ENCODE peak calls at places on chromosomes 6 and 20, in ten cellular contexts. Y is activated CD4-positive, alpha-beta T cell treated with anti-CD3 and anti-CD28 coated beads, Interleukin-2, amount 50 U/mL, for 1 hour; X is anterior cingulate cortex; P is neural crest cell; D is IMR-90; L is SJSA1; I is aorta; F is activated CD8-positive, alpha-beta memory T cell treated with anti-CD3 and anti-CD28 coated beads for 24 hours; Q is breast epithelium; K is GM12865. W is an unnamed sample.

GRCh38 chr20:48352628-48353027 is 475.2 kb downstream of the PREX1 start:
- DNase-seq in Y (no peak), X (no peak), P (no peak), D (no peak), L (no peak), I (no peak), F (no peak), Q (no peak), K (no peak), W (no peak)

GRCh38 chr20:45867811-45868176 is 10.4 kb downstream of the ZSWIM3 start:
- DNase-seq in Y (no peak), X (no peak), P (no peak), D (peak; percentile 81), L (peak; percentile 23), I (no peak), F (no peak), Q (no peak), K (no peak), W (no peak)

GRCh38 chr20:8589956-8590355 is 457.9 kb downstream of the PLCB1 start:
- DNase-seq in Y (no peak), X (no peak), P (no peak), D (peak; percentile 63), L (peak; percentile 49), I (no peak), F (no peak), Q (no peak), K (no peak), W (no peak)

GRCh38 chr20:2470432-2471193 is at the start of gene SNRPB:
- DNase-seq in Y (peak; percentile 95), X (peak; percentile 97), P (peak; percentile 93), D (peak; percentile 99), L (peak; percentile 96), I (peak; percentile 98), F (peak; percentile 98), Q (peak; percentile 97), K (peak; percentile 99), W (peak; percentile 85)

GRCh38 chr6:90429713-90430112 is 133.1 kb upstream of the BACH2 start:
- DNase-seq in Y (no peak), X (no peak), P (no peak), D (no peak), L (no peak), I (no peak), F (no peak), Q (no peak), K (peak; percentile 14), W (no peak)

GRCh38 chr6:2734517-2735076 is 16.1 kb downstream of the MYLK4 start:
- DNase-seq in Y (no peak), X (no peak), P (no peak), D (peak; percentile 58), L (no peak), I (no peak), F (no peak), Q (no peak), K (no peak), W (no peak)

GRCh38 chr6:54267798-54268197 is 40.4 kb upstream of the TINAG start:
- DNase-seq in Y (no peak), X (no peak), P (no peak), D (peak; percentile 60), L (no peak), I (no peak), F (no peak), Q (no peak), K (peak; percentile 42), W (no peak)

GRCh38 chr6:121666809-121667208 is 231.4 kb downstream of the GJA1 start:
- DNase-seq in Y (no peak), X (no peak), P (no peak), D (peak; percentile 93), L (peak; percentile 76), I (no peak), F (no peak), Q (no peak), K (no peak), W (no peak)

GRCh38 chr6:101608724-101609123 is 215.2 kb downstream of the GRIK2 start:
- DNase-seq in Y (no peak), X (no peak), P (no peak), D (no peak), L (no peak), I (no peak), F (no peak), Q (no peak), K (no peak), W (no peak)

GRCh38 chr6:131923356-131923755 is 27.8 kb downstream of the CCN2 start:
- DNase-seq in Y (peak; percentile 5), X (no peak), P (peak; percentile 59), D (peak; percentile 57), L (peak; percentile 42), I (no peak), F (no peak), Q (peak; percentile 52), K (peak; percentile 74), W (no peak)

GRCh38 chr20:38764563-38765355 is 16.5 kb downstream of the ACTR5 start:
- DNase-seq in Y (no peak), X (peak; percentile 41), P (no peak), D (peak; percentile 93), L (peak; percentile 48), I (peak; percentile 70), F (peak; percentile 65), Q (no peak), K (no peak), W (no peak)

GRCh38 chr6:164151161-164151728 is 736.7 kb downstream of the QKI start:
- DNase-seq in Y (no peak), X (peak; percentile 67), P (peak; percentile 41), D (no peak), L (no peak), I (no peak), F (no peak), Q (no peak), K (no peak), W (no peak)

GRCh38 chr6:121780325-121781313 is 345.2 kb downstream of the GJA1 start:
- DNase-seq in Y (no peak), X (no peak), P (no peak), D (peak; percentile 92), L (no peak), I (peak; percentile 90), F (no peak), Q (peak; percentile 60), K (no peak), W (no peak)

GRCh38 chr6:18561006-18561750 is 174.0 kb downstream of the RNF144B start:
- DNase-seq in Y (no peak), X (no peak), P (no peak), D (no peak), L (no peak), I (no peak), F (no peak), Q (no peak), K (no peak), W (no peak)

GRCh38 chr6:89475634-89476033 is 42.7 kb downstream of the ANKRD6 start:
- DNase-seq in Y (no peak), X (no peak), P (no peak), D (no peak), L (no peak), I (no peak), F (no peak), Q (no peak), K (peak; percentile 26), W (peak; percentile 66)

GRCh38 chr6:5995705-5996686 is 10.7 kb downstream of the NRN1 start:
- DNase-seq in Y (no peak), X (no peak), P (peak; percentile 58), D (peak; percentile 19), L (peak; percentile 62), I (peak; percentile 72), F (no peak), Q (no peak), K (no peak), W (no peak)

GRCh38 chr20:21516180-21516567 is 2.3 kb upstream of the NKX2-2 start:
- DNase-seq in Y (no peak), X (no peak), P (no peak), D (no peak), L (no peak), I (no peak), F (no peak), Q (no peak), K (no peak), W (no peak)

GRCh38 chr6:78436335-78436734 is 431.0 kb upstream of the IRAK1BP1 start:
- DNase-seq in Y (no peak), X (no peak), P (no peak), D (peak; percentile 33), L (no peak), I (no peak), F (no peak), Q (no peak), K (peak; percentile 19), W (no peak)

GRCh38 chr6:79895382-79896100 is 51.8 kb downstream of the ELOVL4 start:
- DNase-seq in Y (no peak), X (no peak), P (no peak), D (no peak), L (no peak), I (no peak), F (no peak), Q (no peak), K (no peak), W (no peak)

GRCh38 chr6:111753573-111753972 is 119.7 kb downstream of the FYN start:
- DNase-seq in Y (no peak), X (no peak), P (no peak), D (no peak), L (no peak), I (no peak), F (no peak), Q (no peak), K (peak; percentile 67), W (no peak)

GRCh38 chr6:108559884-108560462 is 744 bp upstream of the FOXO3 start:
- DNase-seq in Y (no peak), X (peak; percentile 65), P (peak; percentile 55), D (peak; percentile 74), L (peak; percentile 90), I (peak; percentile 81), F (no peak), Q (peak; percentile 78), K (no peak), W (no peak)

GRCh38 chr6:3022765-3023662 is 23.3 kb downstream of the NQO2 start:
- DNase-seq in Y (peak; percentile 43), X (no peak), P (no peak), D (no peak), L (no peak), I (no peak), F (peak; percentile 77), Q (no peak), K (peak; percentile 35), W (no peak)

GRCh38 chr20:35174458-35175216 is 2.8 kb downstream of the PROCR start:
- DNase-seq in Y (no peak), X (no peak), P (no peak), D (no peak), L (no peak), I (no peak), F (no peak), Q (no peak), K (no peak), W (no peak)

GRCh38 chr20:18533491-18533890 is 25.8 kb downstream of the SEC23B start:
- DNase-seq in Y (no peak), X (no peak), P (no peak), D (no peak), L (no peak), I (no peak), F (no peak), Q (no peak), K (no peak), W (no peak)

GRCh38 chr20:54379893-54380292 is 95.5 kb upstream of the DOK5 start:
- DNase-seq in Y (no peak), X (no peak), P (no peak), D (no peak), L (no peak), I (no peak), F (no peak), Q (no peak), K (no peak), W (no peak)

GRCh38 chr6:148251286-148251685 is 91.4 kb upstream of the SASH1 start:
- DNase-seq in Y (no peak), X (no peak), P (no peak), D (peak; percentile 80), L (peak; percentile 12), I (no peak), F (no peak), Q (no peak), K (peak; percentile 24), W (no peak)

GRCh38 chr6:30954631-30955366 is 14.0 kb downstream of the MUCL3 start:
- DNase-seq in Y (no peak), X (no peak), P (no peak), D (no peak), L (no peak), I (no peak), F (no peak), Q (no peak), K (no peak), W (no peak)

GRCh38 chr6:109484161-109484560 is 1.1 kb upstream of the ZBTB24 start:
- DNase-seq in Y (no peak), X (no peak), P (no peak), D (no peak), L (no peak), I (no peak), F (no peak), Q (no peak), K (no peak), W (no peak)

W was measured in T-helper 2 cell.